ENCODE peak calls at places on chromosome 5, in four cellular contexts. Z, T, R and W are unnamed samples.

GRCh38 chr5:91301459-91301858 is 81.7 kb downstream of the ARRDC3 start:
- DNase-seq in Z (peak), T (no peak), R (no peak), W (no peak)

GRCh38 chr5:74173260-74173659 is 467.3 kb downstream of the ENC1 start:
- DNase-seq in R (no peak), T (no peak), Z (no peak), W (peak)

GRCh38 chr5:140038373-140038957 is 4.6 kb downstream of the NRG2 start:
- DNase-seq in T (no peak), Z (peak), R (no peak), W (no peak)

GRCh38 chr5:26482817-26483375 is 555.5 kb downstream of the CDH9 start:
- DNase-seq in R (no peak), Z (peak), T (no peak), W (peak)

GRCh38 chr5:965604-966344 is 42.8 kb upstream of the NKD2 start:
- DNase-seq in T (peak), Z (no peak), R (no peak), W (no peak)

GRCh38 chr5:93342563-93343061 is 238.4 kb downstream of the NR2F1-AS1 start:
- DNase-seq in R (no peak), T (no peak), Z (peak), W (no peak)

GRCh38 chr5:160926428-160926827 is 74.4 kb upstream of the ATP10B start:
- DNase-seq in R (no peak), T (no peak), Z (no peak), W (no peak)

GRCh38 chr5:59843511-59844230 is 49.9 kb downstream of the PDE4D start:
- DNase-seq in R (no peak), T (no peak), Z (peak), W (no peak)

GRCh38 chr5:146564036-146564762 is 48.2 kb upstream of the GPR151 start:
- DNase-seq in Z (no peak), R (no peak), T (no peak), W (peak)

GRCh38 chr5:137383909-137384308 is 115.2 kb downstream of the SPOCK1 start:
- DNase-seq in T (no peak), Z (no peak), R (no peak), W (no peak)

GRCh38 chr5:2167671-2168070 is 284.9 kb upstream of the IRX4 start:
- DNase-seq in T (peak), Z (no peak), R (no peak), W (no peak)

GRCh38 chr5:68251804-68252648 is 36.5 kb downstream of the PIK3R1 start:
- DNase-seq in Z (peak), R (no peak), T (peak), W (no peak)

GRCh38 chr5:42250-42649 is 49.7 kb upstream of the PLEKHG4B start:
- DNase-seq in T (no peak), R (no peak), Z (peak), W (peak)

GRCh38 chr5:109063223-109063622 is 315.5 kb downstream of the FER start:
- DNase-seq in Z (peak), R (no peak), T (no peak), W (no peak)

GRCh38 chr5:179927834-179928233 is 20.1 kb upstream of the TBC1D9B start:
- DNase-seq in R (no peak), T (no peak), Z (no peak), W (no peak)